ENCODE peak calls at places on chromosomes 13 and 19, in six cellular contexts. One of them, this sample, is unnamed.

GRCh38 chr19:11191273-11191755 is 6.0 kb downstream of the KANK2 start:
- DNase-seq in stomach: peak; percentile 36
- DNase-seq in psoas muscle: peak; percentile 91
- DNase-seq in CD4-positive, CD25-positive, alpha-beta regulatory T cell: no peak
- DNase-seq in thyroid gland: peak; percentile 42
- DNase-seq in ascending aorta: peak; percentile 88
- DNase-seq in this sample: peak; percentile 67

GRCh38 chr19:45682117-45682516 is 9.6 kb downstream of the SNRPD2 start:
- DNase-seq in ascending aorta: no peak
- DNase-seq in thyroid gland: no peak
- DNase-seq in CD4-positive, CD25-positive, alpha-beta regulatory T cell: no peak
- DNase-seq in stomach: no peak
- DNase-seq in psoas muscle: no peak
- DNase-seq in this sample: no peak

GRCh38 chr13:102965802-102966201 is 100.4 kb downstream of the SLC10A2 start:
- DNase-seq in CD4-positive, CD25-positive, alpha-beta regulatory T cell: no peak
- DNase-seq in thyroid gland: no peak
- DNase-seq in stomach: no peak
- DNase-seq in ascending aorta: no peak
- DNase-seq in psoas muscle: no peak
- DNase-seq in this sample: no peak

GRCh38 chr13:95367309-95367843 is 66.1 kb upstream of the ABCC4 start:
- DNase-seq in CD4-positive, CD25-positive, alpha-beta regulatory T cell: no peak
- DNase-seq in ascending aorta: no peak
- DNase-seq in psoas muscle: no peak
- DNase-seq in thyroid gland: no peak
- DNase-seq in stomach: no peak
- DNase-seq in this sample: no peak

GRCh38 chr13:93151277-93151676 is 75.3 kb upstream of the GPC6 start:
- DNase-seq in thyroid gland: no peak
- DNase-seq in ascending aorta: no peak
- DNase-seq in CD4-positive, CD25-positive, alpha-beta regulatory T cell: no peak
- DNase-seq in stomach: no peak
- DNase-seq in psoas muscle: no peak
- DNase-seq in this sample: no peak

GRCh38 chr13:20128459-20128927 is 32.4 kb downstream of the GJA3 start:
- DNase-seq in CD4-positive, CD25-positive, alpha-beta regulatory T cell: no peak
- DNase-seq in stomach: peak; percentile 48
- DNase-seq in thyroid gland: peak; percentile 55
- DNase-seq in ascending aorta: no peak
- DNase-seq in psoas muscle: no peak
- DNase-seq in this sample: peak; percentile 46

GRCh38 chr19:44856438-44857083 is 10.5 kb downstream of the NECTIN2 start:
- DNase-seq in ascending aorta: no peak
- DNase-seq in stomach: peak; percentile 56
- DNase-seq in psoas muscle: no peak
- DNase-seq in thyroid gland: peak; percentile 55
- DNase-seq in CD4-positive, CD25-positive, alpha-beta regulatory T cell: no peak
- DNase-seq in this sample: no peak

GRCh38 chr19:43438291-43439162 is 23.8 kb downstream of the TEX101 start:
- DNase-seq in psoas muscle: no peak
- DNase-seq in thyroid gland: no peak
- DNase-seq in stomach: peak; percentile 28
- DNase-seq in CD4-positive, CD25-positive, alpha-beta regulatory T cell: peak; percentile 34
- DNase-seq in ascending aorta: no peak
- DNase-seq in this sample: no peak

GRCh38 chr13:52851153-52851962 is 2.9 kb upstream of the PCDH8 start:
- DNase-seq in thyroid gland: peak; percentile 61
- DNase-seq in CD4-positive, CD25-positive, alpha-beta regulatory T cell: peak; percentile 39
- DNase-seq in ascending aorta: no peak
- DNase-seq in psoas muscle: no peak
- DNase-seq in stomach: peak; percentile 32
- DNase-seq in this sample: peak; percentile 67

GRCh38 chr19:4352701-4353121 is 9.3 kb downstream of the MPND start:
- DNase-seq in CD4-positive, CD25-positive, alpha-beta regulatory T cell: peak; percentile 75
- DNase-seq in thyroid gland: peak; percentile 45
- DNase-seq in psoas muscle: no peak
- DNase-seq in ascending aorta: no peak
- DNase-seq in stomach: no peak
- DNase-seq in this sample: peak; percentile 42

GRCh38 chr19:55485439-55486011 is 537 bp downstream of the NAT14 start:
- DNase-seq in stomach: no peak
- DNase-seq in ascending aorta: no peak
- DNase-seq in thyroid gland: no peak
- DNase-seq in psoas muscle: peak; percentile 53
- DNase-seq in CD4-positive, CD25-positive, alpha-beta regulatory T cell: no peak
- DNase-seq in this sample: no peak

GRCh38 chr19:42596391-42597071 is 1.8 kb upstream of the CEACAM8 start:
- DNase-seq in CD4-positive, CD25-positive, alpha-beta regulatory T cell: peak; percentile 27
- DNase-seq in psoas muscle: no peak
- DNase-seq in stomach: peak; percentile 41
- DNase-seq in ascending aorta: no peak
- DNase-seq in thyroid gland: peak; percentile 10
- DNase-seq in this sample: peak; percentile 55

GRCh38 chr19:12705654-12706331 is 9.4 kb upstream of the FBXW9 start:
- DNase-seq in stomach: no peak
- DNase-seq in ascending aorta: no peak
- DNase-seq in thyroid gland: no peak
- DNase-seq in psoas muscle: no peak
- DNase-seq in CD4-positive, CD25-positive, alpha-beta regulatory T cell: no peak
- DNase-seq in this sample: no peak

GRCh38 chr13:111973186-111974064 is 93.5 kb upstream of the SOX1 start:
- DNase-seq in CD4-positive, CD25-positive, alpha-beta regulatory T cell: no peak
- DNase-seq in thyroid gland: no peak
- DNase-seq in psoas muscle: no peak
- DNase-seq in ascending aorta: no peak
- DNase-seq in stomach: no peak
- DNase-seq in this sample: no peak

GRCh38 chr13:98576215-98576945 is 527 bp downstream of the STK24 start:
- DNase-seq in stomach: peak; percentile 59
- DNase-seq in thyroid gland: peak; percentile 61
- DNase-seq in CD4-positive, CD25-positive, alpha-beta regulatory T cell: peak; percentile 78
- DNase-seq in ascending aorta: peak; percentile 71
- DNase-seq in psoas muscle: peak; percentile 74
- DNase-seq in this sample: peak; percentile 55

GRCh38 chr13:98570929-98571372 is 6.0 kb downstream of the STK24 start:
- DNase-seq in psoas muscle: no peak
- DNase-seq in thyroid gland: peak; percentile 43
- DNase-seq in stomach: peak; percentile 43
- DNase-seq in CD4-positive, CD25-positive, alpha-beta regulatory T cell: peak; percentile 80
- DNase-seq in ascending aorta: no peak
- DNase-seq in this sample: peak; percentile 47

GRCh38 chr13:98575876-98576214 is 1.1 kb downstream of the STK24 start:
- DNase-seq in psoas muscle: no peak
- DNase-seq in ascending aorta: no peak
- DNase-seq in stomach: no peak
- DNase-seq in thyroid gland: no peak
- DNase-seq in CD4-positive, CD25-positive, alpha-beta regulatory T cell: no peak
- DNase-seq in this sample: no peak

GRCh38 chr13:98575009-98575866 is 1.7 kb downstream of the STK24 start:
- DNase-seq in thyroid gland: no peak
- DNase-seq in stomach: no peak
- DNase-seq in ascending aorta: no peak
- DNase-seq in CD4-positive, CD25-positive, alpha-beta regulatory T cell: peak; percentile 50
- DNase-seq in psoas muscle: no peak
- DNase-seq in this sample: no peak

GRCh38 chr13:98571955-98572662 is 4.8 kb downstream of the STK24 start:
- DNase-seq in thyroid gland: no peak
- DNase-seq in ascending aorta: no peak
- DNase-seq in CD4-positive, CD25-positive, alpha-beta regulatory T cell: peak; percentile 36
- DNase-seq in psoas muscle: peak; percentile 69
- DNase-seq in stomach: no peak
- DNase-seq in this sample: no peak
- H3K4me3 ChIP-seq in thyroid gland: no peak overlapping the region
- H3K4me3 ChIP-seq in ascending aorta: no peak overlapping the region
- H3K4me3 ChIP-seq in CD4-positive, CD25-positive, alpha-beta regulatory T cell: peak overlapping the region; percentile 94
- H3K4me3 ChIP-seq in psoas muscle: no peak overlapping the region
- H3K4me3 ChIP-seq in stomach: peak overlapping the region; percentile 1
- H3K4me3 ChIP-seq in this sample: no peak overlapping the region

DNA sequence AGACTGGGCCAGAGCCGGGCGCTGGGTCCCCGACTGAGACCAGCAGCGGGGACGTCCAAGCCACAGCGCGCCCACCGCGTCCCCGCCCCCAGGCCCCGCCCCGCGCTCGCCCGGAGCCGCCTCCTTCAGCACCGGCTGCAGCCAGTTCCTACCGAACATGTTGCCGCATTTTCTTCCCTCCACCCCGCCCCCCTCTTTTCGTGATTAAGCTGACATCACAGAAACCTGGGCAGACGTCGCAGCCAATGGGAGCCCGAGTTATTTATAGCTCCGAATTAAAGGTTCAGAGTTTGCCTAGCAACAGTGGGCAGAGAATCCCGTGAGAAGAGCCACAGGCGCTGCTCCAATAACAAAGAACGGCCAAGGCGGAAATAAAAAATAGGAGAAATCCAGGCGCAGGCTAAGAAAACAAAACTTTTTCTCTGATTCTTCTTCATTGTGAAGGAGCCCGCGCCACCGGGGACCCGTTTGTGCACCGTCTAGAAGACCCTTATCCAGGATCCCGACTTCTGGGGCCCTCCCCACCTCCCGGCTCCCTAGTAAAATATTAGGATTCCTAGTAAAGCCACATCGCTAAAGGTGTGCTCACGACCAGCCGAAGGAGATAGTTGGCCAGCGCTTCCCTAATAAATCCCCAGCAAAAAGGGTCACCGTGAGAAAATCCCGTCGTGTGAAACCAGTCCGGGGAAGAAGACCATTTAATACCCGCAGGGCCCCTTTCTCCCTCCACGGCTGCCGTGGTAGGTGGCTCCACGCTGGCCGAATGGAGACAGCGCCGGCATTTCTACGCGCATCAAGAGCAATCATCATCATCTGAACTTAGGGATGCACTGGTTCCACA is 61.7 kb downstream of the SERP2 start:
- DNase-seq in CD4-positive, CD25-positive, alpha-beta regulatory T cell: peak; percentile 90
- DNase-seq in ascending aorta: peak; percentile 99
- DNase-seq in stomach: peak; percentile 97
- DNase-seq in thyroid gland: peak; percentile 99
- DNase-seq in psoas muscle: peak; percentile 95
- DNase-seq in this sample: peak; percentile 99
- H3K27ac ChIP-seq in CD4-positive, CD25-positive, alpha-beta regulatory T cell: no peak overlapping the region
- H3K27ac ChIP-seq in ascending aorta: peak overlapping the region; percentile 83
- H3K27ac ChIP-seq in stomach: peak overlapping the region; percentile 93
- H3K27ac ChIP-seq in thyroid gland: peak overlapping the region; percentile 98
- H3K27ac ChIP-seq in psoas muscle: peak overlapping the region; percentile 92
- H3K27ac ChIP-seq in this sample: peak overlapping the region; percentile 97

DNA sequence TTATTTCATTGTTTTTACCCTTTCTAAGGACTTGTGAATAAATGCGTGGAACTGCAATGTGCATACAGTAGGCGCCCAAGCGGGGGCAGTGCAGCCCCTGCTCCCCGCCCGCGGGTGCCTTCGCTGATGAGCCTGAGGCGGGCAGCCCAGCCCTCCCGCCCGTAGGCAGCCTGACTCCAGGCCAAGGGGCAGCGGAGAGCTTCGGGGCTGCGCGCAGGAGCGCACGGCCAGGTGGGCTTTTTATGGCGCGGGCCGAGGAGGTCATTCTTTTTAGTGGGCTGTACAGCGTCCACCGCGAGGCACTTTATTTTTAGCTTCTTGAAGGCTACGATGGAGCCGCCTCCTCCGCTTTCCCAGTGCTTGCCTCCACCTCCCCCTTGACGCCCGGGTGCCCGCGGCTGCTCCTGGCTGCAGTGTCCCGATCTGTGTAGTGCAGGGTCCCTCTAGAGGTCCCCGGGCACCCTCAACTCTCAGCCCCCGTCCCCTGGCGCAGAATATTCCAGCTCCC is 60.5 kb downstream of the CCNE1 start:
- DNase-seq in stomach: no peak
- DNase-seq in CD4-positive, CD25-positive, alpha-beta regulatory T cell: peak; percentile 46
- DNase-seq in psoas muscle: no peak
- DNase-seq in thyroid gland: no peak
- DNase-seq in ascending aorta: no peak
- DNase-seq in this sample: no peak
- H3K4me3 ChIP-seq in stomach: no peak overlapping the region
- H3K4me3 ChIP-seq in CD4-positive, CD25-positive, alpha-beta regulatory T cell: no peak overlapping the region
- H3K4me3 ChIP-seq in psoas muscle: peak overlapping the region; percentile 48
- H3K4me3 ChIP-seq in thyroid gland: no peak overlapping the region
- H3K4me3 ChIP-seq in ascending aorta: no peak overlapping the region
- H3K4me3 ChIP-seq in this sample: no peak overlapping the region

GRCh38 chr19:1087813-1088418 is 7.3 kb downstream of the POLR2E start:
- DNase-seq in CD4-positive, CD25-positive, alpha-beta regulatory T cell: peak; percentile 76
- DNase-seq in psoas muscle: peak; percentile 78
- DNase-seq in thyroid gland: no peak
- DNase-seq in stomach: no peak
- DNase-seq in ascending aorta: no peak
- DNase-seq in this sample: peak; percentile 70
- H3K27ac ChIP-seq in CD4-positive, CD25-positive, alpha-beta regulatory T cell: peak overlapping the region; percentile 76
- H3K27ac ChIP-seq in psoas muscle: peak overlapping the region; percentile 41
- H3K27ac ChIP-seq in thyroid gland: no peak overlapping the region
- H3K27ac ChIP-seq in stomach: no peak overlapping the region
- H3K27ac ChIP-seq in ascending aorta: peak overlapping the region; percentile 60
- H3K27ac ChIP-seq in this sample: no peak overlapping the region

GRCh38 chr13:48403151-48403631 is 9.7 kb downstream of the LPAR6 start:
- DNase-seq in stomach: no peak
- DNase-seq in psoas muscle: no peak
- DNase-seq in ascending aorta: no peak
- DNase-seq in CD4-positive, CD25-positive, alpha-beta regulatory T cell: peak; percentile 80
- DNase-seq in thyroid gland: no peak
- DNase-seq in this sample: no peak
- H3K4me3 ChIP-seq in stomach: no peak overlapping the region
- H3K4me3 ChIP-seq in psoas muscle: peak overlapping the region; percentile 29
- H3K4me3 ChIP-seq in ascending aorta: peak overlapping the region; percentile 41
- H3K4me3 ChIP-seq in CD4-positive, CD25-positive, alpha-beta regulatory T cell: peak overlapping the region; percentile 76
- H3K4me3 ChIP-seq in thyroid gland: no peak overlapping the region
- H3K4me3 ChIP-seq in this sample: no peak overlapping the region

DNA sequence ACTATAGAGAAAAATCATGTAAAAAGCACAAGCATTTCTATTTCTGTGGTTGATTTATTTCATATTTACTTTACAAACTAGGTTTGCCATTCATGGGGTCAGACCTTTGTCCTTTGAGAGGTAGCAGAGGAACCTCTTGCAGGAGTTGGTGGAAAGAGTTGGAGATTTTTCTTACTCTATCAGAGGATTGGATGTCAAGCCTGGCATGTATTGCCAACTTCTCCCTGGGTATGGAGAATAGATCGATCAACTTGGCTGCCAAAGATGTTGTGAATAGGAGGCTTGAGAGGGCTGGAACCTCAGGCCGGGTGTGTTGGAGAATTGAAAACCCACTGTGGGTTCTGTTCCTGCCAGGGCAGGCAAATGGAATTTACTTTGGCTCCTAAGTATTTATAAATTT is 81.2 kb downstream of the WDFY2 start:
- DNase-seq in stomach: no peak
- DNase-seq in CD4-positive, CD25-positive, alpha-beta regulatory T cell: no peak
- DNase-seq in ascending aorta: no peak
- DNase-seq in psoas muscle: no peak
- DNase-seq in thyroid gland: no peak
- DNase-seq in this sample: no peak
- H3K27ac ChIP-seq in stomach: no peak overlapping the region
- H3K27ac ChIP-seq in CD4-positive, CD25-positive, alpha-beta regulatory T cell: no peak overlapping the region
- H3K27ac ChIP-seq in ascending aorta: peak overlapping the region; percentile 26
- H3K27ac ChIP-seq in psoas muscle: no peak overlapping the region
- H3K27ac ChIP-seq in thyroid gland: no peak overlapping the region
- H3K27ac ChIP-seq in this sample: no peak overlapping the region

GRCh38 chr19:16824658-16825311 is 4.4 kb upstream of the SIN3B start:
- DNase-seq in thyroid gland: no peak
- DNase-seq in stomach: no peak
- DNase-seq in ascending aorta: no peak
- DNase-seq in CD4-positive, CD25-positive, alpha-beta regulatory T cell: no peak
- DNase-seq in psoas muscle: no peak
- DNase-seq in this sample: no peak
- H3K4me3 ChIP-seq in thyroid gland: peak overlapping the region; percentile 8
- H3K4me3 ChIP-seq in stomach: peak overlapping the region; percentile 34
- H3K4me3 ChIP-seq in ascending aorta: peak overlapping the region; percentile 58
- H3K4me3 ChIP-seq in CD4-positive, CD25-positive, alpha-beta regulatory T cell: no peak overlapping the region
- H3K4me3 ChIP-seq in psoas muscle: peak overlapping the region; percentile 59
- H3K4me3 ChIP-seq in this sample: no peak overlapping the region